ENCODE peak calls at places on chromosomes 11 and 22, in ten cellular contexts. One of them, this sample, is unnamed.

GRCh38 chr11:17564687-17565042 is 17.6 kb downstream of the OTOG start:
- DNase-seq in transverse colon: no peak
- DNase-seq in coronary artery: no peak
- DNase-seq in OCI-LY7: no peak
- DNase-seq in A549: no peak
- DNase-seq in body of pancreas: no peak
- DNase-seq in Panc1: no peak
- DNase-seq in brain microvascular endothelial cell: no peak
- DNase-seq in small intestine: no peak
- DNase-seq in mesenchymal stem cell: no peak
- DNase-seq in this sample: no peak

GRCh38 chr22:27780161-27780575 is 21.4 kb downstream of the MN1 start:
- DNase-seq in transverse colon: no peak
- DNase-seq in coronary artery: no peak
- DNase-seq in OCI-LY7: no peak
- DNase-seq in A549: no peak
- DNase-seq in body of pancreas: no peak
- DNase-seq in Panc1: no peak
- DNase-seq in brain microvascular endothelial cell: no peak
- DNase-seq in small intestine: no peak
- DNase-seq in mesenchymal stem cell: no peak
- DNase-seq in this sample: no peak

GRCh38 chr22:41845380-41846267 is 12.7 kb downstream of the SREBF2 start:
- DNase-seq in transverse colon: no peak
- DNase-seq in coronary artery: no peak
- DNase-seq in OCI-LY7: no peak
- DNase-seq in A549: no peak
- DNase-seq in body of pancreas: no peak
- DNase-seq in Panc1: no peak
- DNase-seq in brain microvascular endothelial cell: no peak
- DNase-seq in small intestine: no peak
- DNase-seq in mesenchymal stem cell: no peak
- DNase-seq in this sample: no peak

GRCh38 chr22:29824677-29825076 is 13.4 kb downstream of the ASCC2 start:
- DNase-seq in transverse colon: no peak
- DNase-seq in coronary artery: no peak
- DNase-seq in OCI-LY7: no peak
- DNase-seq in A549: no peak
- DNase-seq in body of pancreas: no peak
- DNase-seq in Panc1: no peak
- DNase-seq in brain microvascular endothelial cell: no peak
- DNase-seq in small intestine: no peak
- DNase-seq in mesenchymal stem cell: no peak
- DNase-seq in this sample: no peak

GRCh38 chr11:122850076-122850631 is 11.9 kb downstream of the CRTAM start:
- DNase-seq in transverse colon: no peak
- DNase-seq in coronary artery: no peak
- DNase-seq in OCI-LY7: no peak
- DNase-seq in A549: no peak
- DNase-seq in body of pancreas: no peak
- DNase-seq in Panc1: no peak
- DNase-seq in brain microvascular endothelial cell: peak
- DNase-seq in small intestine: no peak
- DNase-seq in mesenchymal stem cell: peak
- DNase-seq in this sample: no peak

GRCh38 chr22:22417495-22418162 is 90.9 kb downstream of the ZNF280B start:
- DNase-seq in transverse colon: no peak
- DNase-seq in coronary artery: no peak
- DNase-seq in OCI-LY7: no peak
- DNase-seq in A549: no peak
- DNase-seq in body of pancreas: no peak
- DNase-seq in Panc1: no peak
- DNase-seq in brain microvascular endothelial cell: no peak
- DNase-seq in small intestine: no peak
- DNase-seq in mesenchymal stem cell: no peak
- DNase-seq in this sample: no peak

GRCh38 chr11:126359431-126360048 is 4.1 kb downstream of the ST3GAL4 start:
- DNase-seq in transverse colon: peak
- DNase-seq in coronary artery: no peak
- DNase-seq in OCI-LY7: no peak
- DNase-seq in A549: no peak
- DNase-seq in body of pancreas: peak
- DNase-seq in Panc1: no peak
- DNase-seq in brain microvascular endothelial cell: no peak
- DNase-seq in small intestine: peak
- DNase-seq in mesenchymal stem cell: no peak
- DNase-seq in this sample: no peak

GRCh38 chr11:86115542-86116385 is 46.9 kb upstream of the PICALM start:
- DNase-seq in transverse colon: no peak
- DNase-seq in coronary artery: no peak
- DNase-seq in OCI-LY7: no peak
- DNase-seq in A549: peak
- DNase-seq in body of pancreas: no peak
- DNase-seq in Panc1: no peak
- DNase-seq in brain microvascular endothelial cell: no peak
- DNase-seq in small intestine: no peak
- DNase-seq in mesenchymal stem cell: no peak
- DNase-seq in this sample: no peak

GRCh38 chr11:22778642-22779041 is 51.0 kb downstream of the SVIP start:
- DNase-seq in transverse colon: no peak
- DNase-seq in coronary artery: no peak
- DNase-seq in OCI-LY7: no peak
- DNase-seq in A549: no peak
- DNase-seq in body of pancreas: no peak
- DNase-seq in Panc1: no peak
- DNase-seq in brain microvascular endothelial cell: no peak
- DNase-seq in small intestine: peak
- DNase-seq in mesenchymal stem cell: no peak
- DNase-seq in this sample: no peak

GRCh38 chr22:46062232-46062615 is 85.3 kb upstream of the WNT7B start:
- DNase-seq in transverse colon: peak
- DNase-seq in coronary artery: no peak
- DNase-seq in OCI-LY7: no peak
- DNase-seq in A549: no peak
- DNase-seq in body of pancreas: no peak
- DNase-seq in Panc1: no peak
- DNase-seq in brain microvascular endothelial cell: no peak
- DNase-seq in small intestine: no peak
- DNase-seq in mesenchymal stem cell: no peak
- DNase-seq in this sample: no peak

GRCh38 chr11:11085580-11085979 is 227.7 kb upstream of the ZBED5 start:
- DNase-seq in transverse colon: no peak
- DNase-seq in coronary artery: no peak
- DNase-seq in OCI-LY7: no peak
- DNase-seq in A549: no peak
- DNase-seq in body of pancreas: no peak
- DNase-seq in Panc1: no peak
- DNase-seq in brain microvascular endothelial cell: no peak
- DNase-seq in small intestine: no peak
- DNase-seq in mesenchymal stem cell: no peak
- DNase-seq in this sample: no peak

GRCh38 chr11:8231979-8232378 is 31.7 kb downstream of the LMO1 start:
- DNase-seq in transverse colon: no peak
- DNase-seq in coronary artery: no peak
- DNase-seq in OCI-LY7: no peak
- DNase-seq in A549: no peak
- DNase-seq in body of pancreas: no peak
- DNase-seq in Panc1: no peak
- DNase-seq in brain microvascular endothelial cell: no peak
- DNase-seq in small intestine: no peak
- DNase-seq in mesenchymal stem cell: no peak
- DNase-seq in this sample: no peak

GRCh38 chr11:11141019-11141418 is 212.0 kb downstream of the CSNK2A3 start:
- DNase-seq in transverse colon: no peak
- DNase-seq in coronary artery: no peak
- DNase-seq in OCI-LY7: no peak
- DNase-seq in A549: no peak
- DNase-seq in body of pancreas: no peak
- DNase-seq in Panc1: no peak
- DNase-seq in brain microvascular endothelial cell: no peak
- DNase-seq in small intestine: no peak
- DNase-seq in mesenchymal stem cell: no peak
- DNase-seq in this sample: no peak

GRCh38 chr22:23575601-23576000 is 4.5 kb downstream of the IGLL1 start:
- DNase-seq in transverse colon: no peak
- DNase-seq in coronary artery: no peak
- DNase-seq in OCI-LY7: no peak
- DNase-seq in A549: no peak
- DNase-seq in body of pancreas: no peak
- DNase-seq in Panc1: no peak
- DNase-seq in brain microvascular endothelial cell: no peak
- DNase-seq in small intestine: no peak
- DNase-seq in mesenchymal stem cell: no peak
- DNase-seq in this sample: no peak

GRCh38 chr22:29314537-29315285 is 786 bp downstream of the RASL10A start:
- DNase-seq in transverse colon: peak
- DNase-seq in coronary artery: no peak
- DNase-seq in OCI-LY7: no peak
- DNase-seq in A549: no peak
- DNase-seq in body of pancreas: no peak
- DNase-seq in Panc1: no peak
- DNase-seq in brain microvascular endothelial cell: no peak
- DNase-seq in small intestine: peak
- DNase-seq in mesenchymal stem cell: peak
- DNase-seq in this sample: no peak

DNA sequence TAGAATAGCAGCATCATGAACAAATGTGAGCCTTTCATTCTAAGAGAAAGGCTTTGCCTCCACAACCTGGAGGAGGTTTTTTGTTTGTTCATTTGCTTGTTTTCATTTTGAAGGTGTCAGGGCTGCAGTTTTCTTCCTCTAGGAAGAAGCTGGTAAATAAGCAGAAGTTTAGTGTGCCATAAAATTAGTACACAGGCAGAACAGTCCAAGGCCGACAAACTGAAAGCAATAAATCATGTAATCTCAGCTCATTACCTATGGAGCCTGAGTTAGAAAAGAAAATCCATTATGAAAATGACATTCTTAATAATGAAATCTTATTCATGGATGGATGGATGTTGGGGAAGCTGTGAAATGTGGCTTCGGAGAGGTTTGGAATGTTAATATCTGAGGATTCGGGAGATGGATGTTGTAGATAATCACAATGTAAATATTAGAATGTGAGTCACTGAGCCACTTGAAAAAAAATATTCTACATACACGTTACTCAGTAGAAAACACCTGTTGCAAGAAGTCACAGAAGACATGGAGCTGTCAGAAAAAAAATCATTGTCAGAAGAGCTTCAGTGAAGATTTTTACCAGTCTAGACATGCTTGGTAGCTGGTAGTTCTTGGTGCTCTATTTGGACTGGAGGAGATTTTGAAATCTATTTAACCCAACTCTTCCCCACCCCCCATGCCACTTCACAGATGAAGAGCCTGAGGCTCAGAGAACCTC is 15.0 kb upstream of the ZDHHC13 start:
- DNase-seq in transverse colon: no peak
- DNase-seq in coronary artery: no peak
- DNase-seq in OCI-LY7: no peak
- DNase-seq in A549: no peak
- DNase-seq in body of pancreas: no peak
- DNase-seq in Panc1: no peak
- DNase-seq in brain microvascular endothelial cell: no peak
- DNase-seq in small intestine: peak
- DNase-seq in mesenchymal stem cell: peak
- DNase-seq in this sample: no peak
- H3K27ac ChIP-seq in transverse colon: peak
- H3K27ac ChIP-seq in coronary artery: no peak
- H3K27ac ChIP-seq in OCI-LY7: no peak
- H3K27ac ChIP-seq in A549: no peak
- H3K27ac ChIP-seq in body of pancreas: no peak
- H3K27ac ChIP-seq in Panc1: no peak
- H3K27ac ChIP-seq in brain microvascular endothelial cell: no peak
- H3K27ac ChIP-seq in small intestine: peak
- H3K27ac ChIP-seq in mesenchymal stem cell: no peak
- H3K27ac ChIP-seq in this sample: no peak

DNA sequence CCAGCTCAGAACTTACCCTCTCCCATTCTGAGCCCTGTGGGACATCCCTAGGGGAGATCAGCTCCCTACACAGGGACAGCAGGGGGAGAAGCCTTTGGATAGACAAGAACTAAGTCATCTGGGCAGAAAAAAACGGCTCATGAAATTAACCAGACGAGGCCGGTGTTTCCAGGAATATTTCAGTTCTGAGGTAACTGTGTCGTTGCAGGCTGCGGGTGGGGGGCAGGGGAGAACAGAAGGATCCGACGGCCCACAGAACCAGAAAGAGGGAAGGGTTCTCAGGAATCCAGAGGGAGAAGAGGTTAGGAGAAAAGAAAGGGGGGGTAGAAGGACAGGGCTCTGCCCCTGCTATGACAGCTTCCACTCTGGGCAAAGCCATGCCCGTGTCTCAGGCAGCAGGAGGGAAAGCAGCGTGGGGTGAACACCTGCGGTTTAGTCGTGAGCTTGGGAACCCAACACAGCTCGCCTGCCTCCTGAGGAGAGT is 3.6 kb downstream of the CLCF1 start:
- DNase-seq in transverse colon: no peak
- DNase-seq in coronary artery: no peak
- DNase-seq in OCI-LY7: no peak
- DNase-seq in A549: no peak
- DNase-seq in body of pancreas: no peak
- DNase-seq in Panc1: no peak
- DNase-seq in brain microvascular endothelial cell: no peak
- DNase-seq in small intestine: no peak
- DNase-seq in mesenchymal stem cell: peak
- DNase-seq in this sample: no peak
- H3K4me3 ChIP-seq in transverse colon: no peak
- H3K4me3 ChIP-seq in coronary artery: no peak
- H3K4me3 ChIP-seq in OCI-LY7: no peak
- H3K4me3 ChIP-seq in A549: peak
- H3K4me3 ChIP-seq in body of pancreas: no peak
- H3K4me3 ChIP-seq in Panc1: no peak
- H3K4me3 ChIP-seq in brain microvascular endothelial cell: peak
- H3K4me3 ChIP-seq in small intestine: no peak
- H3K4me3 ChIP-seq in mesenchymal stem cell: no peak
- H3K4me3 ChIP-seq in this sample: peak

GRCh38 chr11:117230286-117230961 is 1.4 kb downstream of the PCSK7 start:
- DNase-seq in transverse colon: no peak
- DNase-seq in coronary artery: peak
- DNase-seq in OCI-LY7: peak
- DNase-seq in A549: no peak
- DNase-seq in body of pancreas: no peak
- DNase-seq in Panc1: no peak
- DNase-seq in brain microvascular endothelial cell: no peak
- DNase-seq in small intestine: peak
- DNase-seq in mesenchymal stem cell: no peak
- DNase-seq in this sample: no peak
- H3K27ac ChIP-seq in transverse colon: peak
- H3K27ac ChIP-seq in coronary artery: no peak
- H3K27ac ChIP-seq in OCI-LY7: peak
- H3K27ac ChIP-seq in A549: no peak
- H3K27ac ChIP-seq in body of pancreas: peak
- H3K27ac ChIP-seq in Panc1: peak
- H3K27ac ChIP-seq in brain microvascular endothelial cell: no peak
- H3K27ac ChIP-seq in small intestine: peak
- H3K27ac ChIP-seq in mesenchymal stem cell: no peak
- H3K27ac ChIP-seq in this sample: no peak

DNA sequence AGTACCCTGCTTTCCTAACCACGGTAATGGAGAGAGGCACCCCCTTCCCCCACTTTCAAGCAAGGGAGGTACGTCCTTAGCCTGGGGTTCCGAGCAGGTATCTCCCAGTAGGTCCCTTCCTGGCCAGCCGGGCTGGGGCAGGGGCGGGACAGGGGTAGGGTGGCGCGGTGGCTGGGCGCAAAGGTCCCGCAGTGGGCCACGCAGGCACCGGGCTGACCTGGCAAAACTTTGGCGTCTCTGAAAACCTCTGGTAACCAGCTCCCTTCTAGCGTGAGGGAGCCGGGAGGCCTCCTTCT is 323 bp upstream of the P2RY2 start:
- DNase-seq in transverse colon: no peak
- DNase-seq in coronary artery: no peak
- DNase-seq in OCI-LY7: no peak
- DNase-seq in A549: no peak
- DNase-seq in body of pancreas: no peak
- DNase-seq in Panc1: no peak
- DNase-seq in brain microvascular endothelial cell: no peak
- DNase-seq in small intestine: no peak
- DNase-seq in mesenchymal stem cell: no peak
- DNase-seq in this sample: no peak
- H3K4me3 ChIP-seq in transverse colon: peak
- H3K4me3 ChIP-seq in coronary artery: peak
- H3K4me3 ChIP-seq in OCI-LY7: no peak
- H3K4me3 ChIP-seq in A549: peak
- H3K4me3 ChIP-seq in body of pancreas: no peak
- H3K4me3 ChIP-seq in Panc1: peak
- H3K4me3 ChIP-seq in brain microvascular endothelial cell: peak
- H3K4me3 ChIP-seq in small intestine: peak
- H3K4me3 ChIP-seq in mesenchymal stem cell: peak
- H3K4me3 ChIP-seq in this sample: peak